ENCODE peak calls at places on chromosomes 13 and 19, in five cellular contexts. One of them, this sample, is unnamed.

GRCh38 chr19:48196933-48197665 is 26.6 kb downstream of the ZSWIM9 start:
- DNase-seq in H9: no peak
- DNase-seq in fibroblast of lung: no peak
- DNase-seq in foreskin fibroblast: peak
- DNase-seq in GM10248: no peak
- DNase-seq in this sample: no peak

GRCh38 chr19:18964121-18964520 is 23.1 kb upstream of the HOMER3 start:
- DNase-seq in H9: no peak
- DNase-seq in fibroblast of lung: no peak
- DNase-seq in foreskin fibroblast: no peak
- DNase-seq in GM10248: no peak
- DNase-seq in this sample: no peak

GRCh38 chr13:33057019-33057785 is 41.0 kb downstream of the KL start:
- DNase-seq in H9: no peak
- DNase-seq in fibroblast of lung: no peak
- DNase-seq in foreskin fibroblast: peak
- DNase-seq in GM10248: peak
- DNase-seq in this sample: peak

GRCh38 chr13:71797487-71797886 is 69.5 kb downstream of the DACH1 start:
- DNase-seq in H9: no peak
- DNase-seq in fibroblast of lung: no peak
- DNase-seq in foreskin fibroblast: no peak
- DNase-seq in GM10248: no peak
- DNase-seq in this sample: no peak

GRCh38 chr19:14112051-14112808 is 5.3 kb downstream of the PRKACA start:
- DNase-seq in H9: no peak
- DNase-seq in fibroblast of lung: no peak
- DNase-seq in foreskin fibroblast: peak
- DNase-seq in GM10248: no peak
- DNase-seq in this sample: no peak

GRCh38 chr13:72839831-72840426 is 58.0 kb downstream of the PIBF1 start:
- DNase-seq in H9: peak
- DNase-seq in fibroblast of lung: peak
- DNase-seq in foreskin fibroblast: peak
- DNase-seq in GM10248: peak
- DNase-seq in this sample: peak

GRCh38 chr13:24161980-24162517 is 1.5 kb downstream of the SPATA13 start:
- DNase-seq in H9: no peak
- DNase-seq in fibroblast of lung: no peak
- DNase-seq in foreskin fibroblast: no peak
- DNase-seq in GM10248: no peak
- DNase-seq in this sample: no peak

GRCh38 chr19:15466851-15467733 is 2.7 kb upstream of the RASAL3 start:
- DNase-seq in H9: no peak
- DNase-seq in fibroblast of lung: no peak
- DNase-seq in foreskin fibroblast: no peak
- DNase-seq in GM10248: no peak
- DNase-seq in this sample: peak

GRCh38 chr19:4694211-4694987 is 24.3 kb upstream of the MYDGF start:
- DNase-seq in H9: no peak
- DNase-seq in fibroblast of lung: peak
- DNase-seq in foreskin fibroblast: peak
- DNase-seq in GM10248: no peak
- DNase-seq in this sample: peak

GRCh38 chr19:49812997-49813861 is at the start of gene FUZ:
- DNase-seq in H9: peak
- DNase-seq in fibroblast of lung: peak
- DNase-seq in foreskin fibroblast: peak
- DNase-seq in GM10248: peak
- DNase-seq in this sample: peak

GRCh38 chr19:6536138-6536671 is 5.4 kb downstream of the TNFSF9 start:
- DNase-seq in H9: peak
- DNase-seq in fibroblast of lung: no peak
- DNase-seq in foreskin fibroblast: no peak
- DNase-seq in GM10248: peak
- DNase-seq in this sample: peak

GRCh38 chr19:8900421-8900820 is 68.2 kb downstream of the MBD3L1 start:
- DNase-seq in H9: no peak
- DNase-seq in fibroblast of lung: no peak
- DNase-seq in foreskin fibroblast: no peak
- DNase-seq in GM10248: no peak
- DNase-seq in this sample: no peak

GRCh38 chr13:24340608-24340955 is 31.2 kb downstream of the C1QTNF9 start:
- DNase-seq in H9: no peak
- DNase-seq in fibroblast of lung: no peak
- DNase-seq in foreskin fibroblast: no peak
- DNase-seq in GM10248: no peak
- DNase-seq in this sample: no peak

GRCh38 chr13:34148359-34148758 is 330.4 kb downstream of the RFC3 start:
- DNase-seq in H9: no peak
- DNase-seq in fibroblast of lung: no peak
- DNase-seq in foreskin fibroblast: no peak
- DNase-seq in GM10248: no peak
- DNase-seq in this sample: no peak

GRCh38 chr19:5338661-5339469 is 1.7 kb downstream of the PTPRS start:
- DNase-seq in H9: peak
- DNase-seq in fibroblast of lung: no peak
- DNase-seq in foreskin fibroblast: peak
- DNase-seq in GM10248: peak
- DNase-seq in this sample: no peak

GRCh38 chr13:111862836-111863815 is 203.8 kb upstream of the SOX1 start:
- DNase-seq in H9: no peak
- DNase-seq in fibroblast of lung: no peak
- DNase-seq in foreskin fibroblast: no peak
- DNase-seq in GM10248: no peak
- DNase-seq in this sample: no peak

GRCh38 chr13:106630162-106630561 is 62.2 kb upstream of the ARGLU1 start:
- DNase-seq in H9: no peak
- DNase-seq in fibroblast of lung: no peak
- DNase-seq in foreskin fibroblast: no peak
- DNase-seq in GM10248: no peak
- DNase-seq in this sample: no peak

GRCh38 chr13:34076319-34076718 is 258.4 kb downstream of the RFC3 start:
- DNase-seq in H9: no peak
- DNase-seq in fibroblast of lung: no peak
- DNase-seq in foreskin fibroblast: peak
- DNase-seq in GM10248: no peak
- DNase-seq in this sample: peak

GRCh38 chr19:3142292-3142670 is 6.4 kb downstream of the GNA15 start:
- DNase-seq in H9: no peak
- DNase-seq in fibroblast of lung: peak
- DNase-seq in foreskin fibroblast: peak
- DNase-seq in GM10248: no peak
- DNase-seq in this sample: peak

GRCh38 chr13:104779311-104779710 is 1713.1 kb upstream of the SLC10A2 start:
- DNase-seq in H9: peak
- DNase-seq in fibroblast of lung: peak
- DNase-seq in foreskin fibroblast: peak
- DNase-seq in GM10248: no peak
- DNase-seq in this sample: no peak

GRCh38 chr19:1027953-1028902 is 1.8 kb downstream of the CNN2 start:
- DNase-seq in H9: peak
- DNase-seq in fibroblast of lung: peak
- DNase-seq in foreskin fibroblast: peak
- DNase-seq in GM10248: peak
- DNase-seq in this sample: peak

GRCh38 chr13:20359335-20359734 is 127.2 kb upstream of the GJB6 start:
- DNase-seq in H9: no peak
- DNase-seq in fibroblast of lung: peak
- DNase-seq in foreskin fibroblast: peak
- DNase-seq in GM10248: no peak
- DNase-seq in this sample: peak

GRCh38 chr19:32172761-32173160 is 172.6 kb upstream of the ZNF507 start:
- DNase-seq in H9: no peak
- DNase-seq in fibroblast of lung: no peak
- DNase-seq in foreskin fibroblast: no peak
- DNase-seq in GM10248: no peak
- DNase-seq in this sample: no peak

GRCh38 chr13:36673838-36674326 is at the start of gene SERTM1:
- DNase-seq in H9: peak
- DNase-seq in fibroblast of lung: no peak
- DNase-seq in foreskin fibroblast: peak
- DNase-seq in GM10248: no peak
- DNase-seq in this sample: no peak

GRCh38 chr13:50075619-50076097 is 60.4 kb downstream of the KCNRG start:
- DNase-seq in H9: no peak
- DNase-seq in fibroblast of lung: peak
- DNase-seq in foreskin fibroblast: peak
- DNase-seq in GM10248: no peak
- DNase-seq in this sample: no peak

GRCh38 chr13:67299731-67300130 is 69.6 kb upstream of the PCDH9 start:
- DNase-seq in H9: no peak
- DNase-seq in fibroblast of lung: peak
- DNase-seq in foreskin fibroblast: peak
- DNase-seq in GM10248: no peak
- DNase-seq in this sample: no peak

GRCh38 chr13:43861863-43862262 is 17.7 kb downstream of the CCDC122 start:
- DNase-seq in H9: no peak
- DNase-seq in fibroblast of lung: no peak
- DNase-seq in foreskin fibroblast: no peak
- DNase-seq in GM10248: no peak
- DNase-seq in this sample: no peak

GRCh38 chr13:25902946-25903345 is 148.9 kb downstream of the SHISA2 start:
- DNase-seq in H9: no peak
- DNase-seq in fibroblast of lung: no peak
- DNase-seq in foreskin fibroblast: no peak
- DNase-seq in GM10248: peak
- DNase-seq in this sample: no peak

GRCh38 chr19:38792250-38793111 is 3.5 kb downstream of the LGALS7B start:
- DNase-seq in H9: peak
- DNase-seq in fibroblast of lung: peak
- DNase-seq in foreskin fibroblast: peak
- DNase-seq in GM10248: peak
- DNase-seq in this sample: no peak
- TF ChIP-seq CTCF in H9: peak
- TF ChIP-seq CTCF in fibroblast of lung: peak
- TF ChIP-seq CTCF in foreskin fibroblast: peak
- TF ChIP-seq CTCF in GM10248: no peak
- TF ChIP-seq CTCF in this sample: peak

GRCh38 chr19:43765109-43765876 is 10.5 kb upstream of the SMG9 start:
- DNase-seq in H9: peak
- DNase-seq in fibroblast of lung: peak
- DNase-seq in foreskin fibroblast: peak
- DNase-seq in GM10248: peak
- DNase-seq in this sample: peak
- TF ChIP-seq CTCF in H9: no peak
- TF ChIP-seq CTCF in fibroblast of lung: no peak
- TF ChIP-seq CTCF in foreskin fibroblast: no peak
- TF ChIP-seq CTCF in GM10248: no peak
- TF ChIP-seq CTCF in this sample: no peak

GRCh38 chr19:40703029-40703755 is 12.7 kb upstream of the NUMBL start:
- DNase-seq in H9: no peak
- DNase-seq in fibroblast of lung: no peak
- DNase-seq in foreskin fibroblast: no peak
- DNase-seq in GM10248: no peak
- DNase-seq in this sample: no peak

GRCh38 chr19:40700083-40700482 is 9.6 kb upstream of the NUMBL start:
- DNase-seq in H9: no peak
- DNase-seq in fibroblast of lung: no peak
- DNase-seq in foreskin fibroblast: no peak
- DNase-seq in GM10248: no peak
- DNase-seq in this sample: no peak

GRCh38 chr19:40701758-40702157 is 11.3 kb upstream of the NUMBL start:
- DNase-seq in H9: no peak
- DNase-seq in fibroblast of lung: no peak
- DNase-seq in foreskin fibroblast: no peak
- DNase-seq in GM10248: no peak
- DNase-seq in this sample: no peak

GRCh38 chr19:40704491-40705361 is 12.0 kb downstream of the COQ8B start:
- DNase-seq in H9: no peak
- DNase-seq in fibroblast of lung: no peak
- DNase-seq in foreskin fibroblast: no peak
- DNase-seq in GM10248: no peak
- DNase-seq in this sample: no peak

DNA sequence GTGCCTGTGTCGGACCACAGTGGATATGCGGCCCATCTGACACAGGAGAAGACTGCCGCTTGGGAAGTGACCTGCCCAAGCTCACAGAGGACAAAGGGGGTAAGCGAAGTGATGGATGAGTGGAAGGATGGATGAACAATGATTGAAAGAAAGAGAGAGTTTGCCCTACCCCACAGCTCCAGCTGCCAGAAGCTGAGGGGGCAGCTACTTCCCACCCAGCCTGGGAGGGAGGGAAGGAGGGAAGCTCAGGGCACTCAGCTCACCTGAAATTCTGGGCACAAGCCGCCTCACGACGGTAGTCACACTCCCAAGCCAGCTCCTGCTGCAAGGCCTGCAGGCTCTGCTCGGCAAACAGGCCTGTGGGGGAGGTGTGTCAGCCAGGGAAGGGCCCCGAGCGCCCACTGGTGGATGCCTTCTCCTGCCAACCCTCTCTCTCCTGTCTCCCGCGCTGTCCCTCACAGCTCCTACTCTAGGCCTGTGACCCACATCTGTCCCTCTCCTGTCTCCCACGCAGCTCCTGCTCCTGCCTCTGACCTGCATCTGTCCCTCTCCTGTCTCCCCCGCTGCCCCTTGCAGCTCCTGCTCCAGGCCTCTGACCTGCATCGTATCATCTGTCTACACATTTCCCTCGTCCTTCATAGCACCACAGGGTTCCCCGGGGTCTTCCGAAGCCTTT is 12.0 kb upstream of the NUMBL start:
- DNase-seq in H9: peak
- DNase-seq in fibroblast of lung: peak
- DNase-seq in foreskin fibroblast: peak
- DNase-seq in GM10248: no peak
- DNase-seq in this sample: no peak
- TF ChIP-seq CTCF in H9: peak
- TF ChIP-seq CTCF in fibroblast of lung: peak
- TF ChIP-seq CTCF in foreskin fibroblast: peak
- TF ChIP-seq CTCF in GM10248: no peak
- TF ChIP-seq CTCF in this sample: peak

GRCh38 chr19:31055454-31055853 is 293.8 kb downstream of the TSHZ3 start:
- DNase-seq in H9: no peak
- DNase-seq in fibroblast of lung: no peak
- DNase-seq in foreskin fibroblast: no peak
- DNase-seq in GM10248: no peak
- DNase-seq in this sample: no peak

GRCh38 chr19:31049431-31049830 is 299.8 kb downstream of the TSHZ3 start:
- DNase-seq in H9: no peak
- DNase-seq in fibroblast of lung: no peak
- DNase-seq in foreskin fibroblast: no peak
- DNase-seq in GM10248: no peak
- DNase-seq in this sample: no peak

GRCh38 chr19:31058676-31059075 is 290.6 kb downstream of the TSHZ3 start:
- DNase-seq in H9: no peak
- DNase-seq in fibroblast of lung: no peak
- DNase-seq in foreskin fibroblast: no peak
- DNase-seq in GM10248: no peak
- DNase-seq in this sample: no peak

DNA sequence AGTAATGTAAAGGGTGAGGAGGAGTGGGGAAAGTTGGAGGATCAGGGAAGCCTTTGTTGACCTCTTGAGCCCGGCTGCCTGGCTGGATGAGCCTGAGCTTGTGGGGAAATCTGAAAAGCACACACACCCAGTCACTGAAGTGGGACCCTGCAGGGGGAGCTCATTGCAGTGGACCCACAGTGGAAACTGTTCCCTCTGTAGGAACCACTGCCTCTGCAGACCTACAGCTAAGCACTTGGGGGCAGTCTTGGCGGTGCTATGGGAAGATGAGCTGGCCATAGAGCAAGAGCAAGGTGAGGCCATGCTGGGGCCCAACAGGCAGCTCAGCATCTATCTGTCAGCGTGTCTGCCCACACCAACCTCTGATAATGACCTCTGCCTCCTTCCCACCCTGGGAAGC is 294.8 kb downstream of the TSHZ3 start:
- DNase-seq in H9: peak
- DNase-seq in fibroblast of lung: peak
- DNase-seq in foreskin fibroblast: peak
- DNase-seq in GM10248: no peak
- DNase-seq in this sample: peak
- TF ChIP-seq CTCF in H9: peak
- TF ChIP-seq CTCF in fibroblast of lung: peak
- TF ChIP-seq CTCF in foreskin fibroblast: peak
- TF ChIP-seq CTCF in GM10248: no peak
- TF ChIP-seq CTCF in this sample: peak